ENCODE peak calls at places on chromosomes 1 and 21, in five cellular contexts. S is OCI-LY7, M is omental fat pad, Y is fibroblast of mammary gland, X is PC-9. Z is an unnamed sample.
A peak's percentile ranks its signal among the peaks of the same experiment; 100 is the strongest.

GRCh38 chr21:25496825-25497482 is 110.3 kb downstream of the MRPL39 start:
- DNase-seq in S (no peak), M (no peak), Y (peak; percentile 89), X (no peak), Z (peak; percentile 11)

GRCh38 chr1:232123775-232124659 is 497.4 kb downstream of the DISC1 start:
- DNase-seq in S (no peak), M (no peak), Y (peak; percentile 3), X (no peak), Z (no peak)

GRCh38 chr21:45551316-45551715 is 9.1 kb upstream of the SLC19A1 start:
- DNase-seq in S (no peak), M (no peak), Y (peak; percentile 94), X (peak; percentile 78), Z (peak; percentile 51)

GRCh38 chr1:152745289-152745704 is 12.5 kb upstream of the KPRP start:
- DNase-seq in S (peak; percentile 2), M (no peak), Y (peak; percentile 83), X (no peak), Z (peak; percentile 19)

GRCh38 chr1:200673952-200674823 is 4.5 kb upstream of the DDX59 start:
- DNase-seq in S (no peak), M (no peak), Y (no peak), X (no peak), Z (no peak)

GRCh38 chr1:184691719-184692324 is 62.8 kb downstream of the EDEM3 start:
- DNase-seq in S (peak; percentile 24), M (no peak), Y (peak; percentile 66), X (no peak), Z (no peak)

GRCh38 chr1:62325076-62325475 is 5.8 kb upstream of the KANK4 start:
- DNase-seq in S (no peak), M (no peak), Y (peak; percentile 65), X (peak; percentile 77), Z (peak; percentile 21)

GRCh38 chr1:82625562-82625961 is 824.8 kb downstream of the ADGRL2 start:
- DNase-seq in S (peak; percentile 2), M (no peak), Y (no peak), X (no peak), Z (no peak)

GRCh38 chr1:200429221-200429751 is 19.4 kb upstream of the ZNF281 start:
- DNase-seq in S (no peak), M (no peak), Y (peak; percentile 70), X (no peak), Z (peak; percentile 66)

GRCh38 chr1:224213438-224214119 is 30.5 kb downstream of the DEGS1 start:
- DNase-seq in S (no peak), M (no peak), Y (no peak), X (peak; percentile 71), Z (no peak)

GRCh38 chr1:219177363-219177762 is 3.7 kb downstream of the LYPLAL1 start:
- DNase-seq in S (no peak), M (no peak), Y (no peak), X (no peak), Z (no peak)

Z was measured in MG63.